ENCODE peak calls at places on chromosomes 7 and 10, in six cellular contexts. W is ovary, K is A673, P is H9, G is stomach, B is endodermal cell. X is an unnamed sample.
A peak's percentile ranks its signal among the peaks of the same experiment; 100 is the strongest.

GRCh38 chr10:29760139-29760538 is 125.4 kb upstream of the SVIL start:
- DNase-seq in K (no peak), P (no peak), W (no peak), G (no peak), B (no peak), X (no peak)

GRCh38 chr10:86792768-86793167 is 36.3 kb downstream of the BMPR1A start:
- DNase-seq in G (no peak), K (no peak), W (no peak), P (no peak), B (no peak), X (no peak)

GRCh38 chr7:133293390-133294110 is 40.7 kb downstream of the EXOC4 start:
- DNase-seq in P (no peak), K (no peak), W (no peak), G (no peak), B (no peak), X (no peak)

GRCh38 chr10:92702301-92702916 is 12.7 kb downstream of the HHEX start:
- DNase-seq in K (no peak), G (no peak), W (no peak), B (no peak), P (no peak), X (no peak)

GRCh38 chr10:122492955-122493597 is 31.7 kb downstream of the HTRA1 start:
- DNase-seq in W (peak; percentile 60), G (no peak), B (no peak), K (no peak), P (no peak), X (no peak)

GRCh38 chr7:101581891-101582290 is 47.2 kb downstream of the MYL10 start:
- DNase-seq in K (no peak), B (peak; percentile 34), P (peak; percentile 10), G (no peak), W (no peak), X (no peak)

GRCh38 chr10:13299437-13300287 is at the start of gene PHYH:
- DNase-seq in G (peak; percentile 94), B (peak; percentile 93), W (peak; percentile 92), P (peak; percentile 81), K (peak; percentile 77), X (peak; percentile 89)

GRCh38 chr7:114152314-114152938 is 233.6 kb upstream of the PPP1R3A start:
- DNase-seq in P (peak; percentile 32), K (no peak), G (no peak), W (no peak), B (peak; percentile 49), X (no peak)

GRCh38 chr10:70810967-70811366 is 4.8 kb upstream of the SGPL1 start:
- DNase-seq in B (no peak), P (no peak), K (no peak), W (no peak), G (no peak), X (no peak)

GRCh38 chr7:57343901-57344622 is 105.9 kb upstream of the ZNF716 start:
- DNase-seq in W (no peak), K (no peak), P (no peak), B (no peak), G (no peak), X (no peak)

GRCh38 chr10:92264249-92264648 is 26.6 kb downstream of the CPEB3 start:
- DNase-seq in G (no peak), W (no peak), K (no peak), P (no peak), B (no peak), X (no peak)

GRCh38 chr7:4951903-4952636 is 6.9 kb downstream of the MMD2 start:
- DNase-seq in W (no peak), G (no peak), P (peak; percentile 62), B (peak; percentile 84), K (peak; percentile 37), X (peak; percentile 65)

GRCh38 chr10:22712959-22713852 is 1.2 kb downstream of the PIP4K2A start:
- DNase-seq in W (peak; percentile 44), P (peak; percentile 31), K (peak; percentile 50), G (peak; percentile 38), B (peak; percentile 65), X (peak; percentile 56)

GRCh38 chr7:98418636-98419315 is 17.9 kb upstream of the BAIAP2L1 start:
- DNase-seq in B (peak; percentile 57), K (peak; percentile 47), W (no peak), P (no peak), G (peak; percentile 84), X (no peak)

GRCh38 chr7:52249741-52250140 is 785.7 kb upstream of the POM121L12 start:
- DNase-seq in G (no peak), B (no peak), K (no peak), P (no peak), W (no peak), X (no peak)

GRCh38 chr7:106865130-106866115 is at the start of gene PIK3CG:
- DNase-seq in G (no peak), P (no peak), K (peak; percentile 77), B (no peak), W (no peak), X (no peak)

GRCh38 chr10:19812976-19813375 is 3.3 kb upstream of the PLXDC2 start:
- DNase-seq in K (no peak), G (no peak), P (no peak), B (no peak), W (no peak), X (no peak)

GRCh38 chr7:94060772-94061171 is 56.6 kb upstream of the BET1 start:
- DNase-seq in K (no peak), B (no peak), G (no peak), P (no peak), W (no peak), X (no peak)

GRCh38 chr10:108850138-108850854 is 1073.0 kb downstream of the XPNPEP1 start:
- DNase-seq in P (no peak), W (no peak), B (no peak), G (no peak), K (no peak), X (no peak)

GRCh38 chr7:39085590-39086049 is 107.9 kb downstream of the POU6F2 start:
- DNase-seq in G (no peak), B (peak; percentile 55), P (peak; percentile 43), W (no peak), K (no peak), X (peak; percentile 77)

GRCh38 chr10:24991298-24991697 is 24.7 kb downstream of the ENKUR start:
- DNase-seq in K (no peak), G (no peak), P (no peak), B (no peak), W (no peak), X (no peak)

GRCh38 chr10:24992512-24993133 is 23.3 kb downstream of the ENKUR start:
- DNase-seq in K (no peak), G (no peak), B (no peak), P (no peak), W (no peak), X (no peak)

GRCh38 chr10:24993237-24993958 is 22.6 kb downstream of the ENKUR start:
- DNase-seq in P (no peak), B (no peak), G (no peak), K (no peak), W (no peak), X (no peak)

GRCh38 chr10:24988831-24989769 is 26.9 kb downstream of the ENKUR start:
- DNase-seq in K (no peak), P (no peak), W (no peak), G (no peak), B (no peak), X (no peak)

DNA sequence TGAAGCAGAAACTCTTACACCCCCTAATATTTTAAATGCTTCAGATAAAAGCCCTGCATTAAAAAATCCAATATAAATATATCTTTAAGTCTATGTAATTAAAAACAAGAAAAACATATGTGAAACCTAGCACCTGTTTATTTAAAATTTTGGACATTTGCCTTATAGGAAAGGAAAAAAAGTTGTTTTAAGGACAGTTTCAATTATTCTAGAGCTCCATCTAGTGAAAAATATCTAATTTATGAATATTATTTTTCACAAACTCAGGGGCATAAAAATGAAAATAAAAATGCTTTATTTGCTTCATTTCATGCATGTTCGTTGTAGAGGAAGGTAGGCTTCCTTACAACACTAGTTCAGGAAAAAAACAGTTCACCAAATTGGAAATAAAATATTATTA is 26.1 kb downstream of the ENKUR start:
- DNase-seq in W (no peak), K (no peak), B (no peak), G (no peak), P (no peak), X (no peak)
- TF ChIP-seq CTCF in W (peak; percentile 14), K (no peak), B (no peak), G (no peak), P (no peak), X (no peak)

GRCh38 chr10:102557569-102557968 is 53.8 kb downstream of the SUFU start:
- DNase-seq in K (no peak), W (no peak), P (no peak), G (no peak), B (no peak), X (no peak)

GRCh38 chr10:102552533-102552932 is 48.8 kb downstream of the SUFU start:
- DNase-seq in P (no peak), B (no peak), W (no peak), K (no peak), G (no peak), X (no peak)

GRCh38 chr10:102554531-102554930 is 50.8 kb downstream of the SUFU start:
- DNase-seq in W (no peak), K (no peak), G (no peak), P (no peak), B (no peak), X (no peak)

GRCh38 chr10:102553771-102554170 is 50.0 kb downstream of the SUFU start:
- DNase-seq in K (no peak), G (no peak), W (no peak), P (no peak), B (no peak), X (no peak)

DNA sequence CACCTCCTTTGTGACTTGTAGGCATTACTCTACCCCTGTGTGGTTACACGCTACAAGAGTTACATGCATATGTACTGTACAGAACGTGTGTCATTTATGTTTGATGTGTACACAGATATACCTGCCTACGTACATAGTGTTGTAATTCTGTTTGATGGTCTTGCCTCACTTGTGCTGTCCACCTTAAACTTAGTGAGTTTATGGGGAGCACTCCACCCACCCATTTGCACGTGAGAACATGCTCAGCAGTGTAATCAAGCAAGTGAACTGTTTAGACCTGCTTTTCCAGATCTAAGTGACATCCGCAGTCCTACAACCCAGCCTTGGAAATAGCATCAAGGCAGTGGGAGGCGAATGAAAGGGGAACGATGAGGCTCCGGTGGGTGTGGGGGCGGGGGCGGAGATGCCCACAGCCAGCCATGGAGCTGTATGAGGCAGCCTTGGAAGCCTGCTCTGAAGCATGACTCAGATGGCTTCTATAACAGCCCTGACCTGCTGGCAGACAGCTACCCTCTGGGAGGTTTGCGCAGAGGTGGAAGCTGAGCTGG is 52.1 kb downstream of the SUFU start:
- DNase-seq in B (no peak), P (no peak), K (no peak), W (no peak), G (no peak), X (no peak)
- H3K27ac ChIP-seq in B (no peak overlapping the region), P (no peak overlapping the region), K (no peak overlapping the region), W (no peak overlapping the region), G (no peak overlapping the region), X (no peak overlapping the region)

DNA sequence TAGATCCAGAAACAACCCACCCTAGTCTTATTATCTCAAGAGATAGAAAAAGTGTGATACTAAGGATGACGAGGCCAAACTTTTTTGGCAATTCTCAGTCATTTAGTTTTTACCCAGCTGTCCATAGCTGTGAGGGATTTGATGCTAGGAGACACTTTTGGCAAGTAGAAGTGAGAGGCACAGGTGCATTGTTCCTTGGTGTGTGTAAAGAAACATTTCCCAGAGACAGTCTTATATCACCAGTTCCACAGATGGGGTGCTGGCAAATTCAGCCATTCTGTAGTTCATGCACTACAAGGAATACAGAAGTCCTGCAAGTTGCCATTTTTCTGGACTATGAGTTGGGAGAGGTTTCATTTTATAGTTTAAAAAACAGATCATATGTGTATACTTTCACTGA is 403.3 kb upstream of the GHITM start:
- DNase-seq in W (no peak), B (no peak), K (no peak), P (no peak), G (no peak), X (no peak)
- H3K4me1 ChIP-seq in W (no peaks in the 10 kb centered on the region), B (no peaks in the 10 kb centered on the region), K (no peaks in the 10 kb centered on the region), P (no peaks in the 10 kb centered on the region), G (no peaks in the 10 kb centered on the region), X (no peaks in the 10 kb centered on the region)

GRCh38 chr7:55133630-55134392 is 115.0 kb downstream of the EGFR start:
- DNase-seq in B (no peak), W (no peak), P (no peak), G (peak; percentile 51), K (no peak), X (no peak)
- TF ChIP-seq CTCF in B (no peak), W (no peak), P (no peak), G (no peak), K (no peak), X (no peak)